ENCODE peak calls at places on chromosomes 13 and 19, in nine cellular contexts. One of them, this sample, is unnamed. For H3K4me1, the result is how much of the 10 kb centered on the place peaks cover.

GRCh38 chr13:113627136-113627535 is 30.9 kb downstream of the ATP4B start:
- DNase-seq in A549: no peak
- DNase-seq in transverse colon: no peak
- DNase-seq in ovary: no peak
- DNase-seq in K562: no peak
- DNase-seq in suprapubic skin: peak
- DNase-seq in upper lobe of left lung: peak
- DNase-seq in esophagus muscularis mucosa: no peak
- DNase-seq in tibial nerve: no peak
- DNase-seq in this sample: peak

GRCh38 chr19:35146746-35147466 is 3.9 kb downstream of the FXYD7 start:
- DNase-seq in K562: no peak
- DNase-seq in tibial nerve: no peak
- DNase-seq in A549: no peak
- DNase-seq in transverse colon: no peak
- DNase-seq in upper lobe of left lung: no peak
- DNase-seq in esophagus muscularis mucosa: no peak
- DNase-seq in suprapubic skin: no peak
- DNase-seq in ovary: no peak
- DNase-seq in this sample: no peak

GRCh38 chr19:40640744-40641143 is 39.6 kb downstream of the LTBP4 start:
- DNase-seq in esophagus muscularis mucosa: no peak
- DNase-seq in transverse colon: no peak
- DNase-seq in K562: peak
- DNase-seq in ovary: no peak
- DNase-seq in suprapubic skin: no peak
- DNase-seq in tibial nerve: no peak
- DNase-seq in A549: peak
- DNase-seq in upper lobe of left lung: no peak
- DNase-seq in this sample: peak

GRCh38 chr13:36543671-36544070 is 111.4 kb downstream of the CCNA1 start:
- DNase-seq in ovary: no peak
- DNase-seq in suprapubic skin: no peak
- DNase-seq in upper lobe of left lung: no peak
- DNase-seq in A549: no peak
- DNase-seq in esophagus muscularis mucosa: no peak
- DNase-seq in K562: no peak
- DNase-seq in tibial nerve: no peak
- DNase-seq in transverse colon: no peak
- DNase-seq in this sample: no peak

GRCh38 chr13:30172593-30173300 is 134.6 kb downstream of the KATNAL1 start:
- DNase-seq in upper lobe of left lung: no peak
- DNase-seq in esophagus muscularis mucosa: no peak
- DNase-seq in K562: no peak
- DNase-seq in transverse colon: no peak
- DNase-seq in ovary: no peak
- DNase-seq in tibial nerve: no peak
- DNase-seq in A549: no peak
- DNase-seq in suprapubic skin: no peak
- DNase-seq in this sample: no peak

GRCh38 chr19:17376935-17377600 is at the start of gene PLVAP:
- DNase-seq in upper lobe of left lung: peak
- DNase-seq in suprapubic skin: no peak
- DNase-seq in esophagus muscularis mucosa: no peak
- DNase-seq in K562: peak
- DNase-seq in A549: no peak
- DNase-seq in ovary: no peak
- DNase-seq in tibial nerve: no peak
- DNase-seq in transverse colon: no peak
- DNase-seq in this sample: no peak

GRCh38 chr19:4584670-4585460 is 25.4 kb upstream of the SEMA6B start:
- DNase-seq in K562: peak
- DNase-seq in A549: no peak
- DNase-seq in upper lobe of left lung: peak
- DNase-seq in suprapubic skin: no peak
- DNase-seq in transverse colon: no peak
- DNase-seq in esophagus muscularis mucosa: no peak
- DNase-seq in ovary: no peak
- DNase-seq in tibial nerve: no peak
- DNase-seq in this sample: no peak

GRCh38 chr13:101150998-101151397 is 265.3 kb downstream of the NALCN start:
- DNase-seq in ovary: no peak
- DNase-seq in upper lobe of left lung: no peak
- DNase-seq in tibial nerve: peak
- DNase-seq in suprapubic skin: no peak
- DNase-seq in transverse colon: no peak
- DNase-seq in esophagus muscularis mucosa: no peak
- DNase-seq in K562: no peak
- DNase-seq in A549: no peak
- DNase-seq in this sample: no peak

GRCh38 chr19:29325241-29325975 is 112.5 kb upstream of the UQCRFS1 start:
- DNase-seq in esophagus muscularis mucosa: peak
- DNase-seq in transverse colon: no peak
- DNase-seq in tibial nerve: no peak
- DNase-seq in suprapubic skin: peak
- DNase-seq in A549: no peak
- DNase-seq in upper lobe of left lung: no peak
- DNase-seq in ovary: no peak
- DNase-seq in K562: no peak
- DNase-seq in this sample: peak

GRCh38 chr13:20616059-20616797 is 49.3 kb downstream of the IFT88 start:
- DNase-seq in upper lobe of left lung: no peak
- DNase-seq in suprapubic skin: no peak
- DNase-seq in ovary: no peak
- DNase-seq in tibial nerve: no peak
- DNase-seq in esophagus muscularis mucosa: no peak
- DNase-seq in K562: no peak
- DNase-seq in A549: peak
- DNase-seq in transverse colon: no peak
- DNase-seq in this sample: no peak

GRCh38 chr13:86409466-86410241 is 610.4 kb upstream of the SLITRK6 start:
- DNase-seq in ovary: no peak
- DNase-seq in K562: no peak
- DNase-seq in upper lobe of left lung: no peak
- DNase-seq in transverse colon: no peak
- DNase-seq in tibial nerve: no peak
- DNase-seq in suprapubic skin: no peak
- DNase-seq in A549: no peak
- DNase-seq in esophagus muscularis mucosa: no peak
- DNase-seq in this sample: peak

GRCh38 chr19:14381689-14382474 is 638 bp downstream of the ADGRE5 start:
- DNase-seq in tibial nerve: peak
- DNase-seq in suprapubic skin: no peak
- DNase-seq in A549: peak
- DNase-seq in upper lobe of left lung: no peak
- DNase-seq in transverse colon: peak
- DNase-seq in ovary: no peak
- DNase-seq in esophagus muscularis mucosa: no peak
- DNase-seq in K562: peak
- DNase-seq in this sample: peak

GRCh38 chr19:14385492-14385891 is 4.2 kb downstream of the ADGRE5 start:
- DNase-seq in suprapubic skin: no peak
- DNase-seq in A549: no peak
- DNase-seq in esophagus muscularis mucosa: no peak
- DNase-seq in ovary: no peak
- DNase-seq in tibial nerve: no peak
- DNase-seq in transverse colon: no peak
- DNase-seq in upper lobe of left lung: no peak
- DNase-seq in K562: peak
- DNase-seq in this sample: peak

GRCh38 chr19:14378890-14379289 is 2.4 kb upstream of the ADGRE5 start:
- DNase-seq in tibial nerve: no peak
- DNase-seq in A549: no peak
- DNase-seq in ovary: no peak
- DNase-seq in esophagus muscularis mucosa: no peak
- DNase-seq in suprapubic skin: no peak
- DNase-seq in transverse colon: no peak
- DNase-seq in K562: no peak
- DNase-seq in upper lobe of left lung: no peak
- DNase-seq in this sample: no peak

GRCh38 chr19:14383898-14384669 is 2.8 kb downstream of the ADGRE5 start:
- DNase-seq in esophagus muscularis mucosa: no peak
- DNase-seq in suprapubic skin: no peak
- DNase-seq in K562: peak
- DNase-seq in tibial nerve: no peak
- DNase-seq in upper lobe of left lung: no peak
- DNase-seq in A549: no peak
- DNase-seq in ovary: no peak
- DNase-seq in transverse colon: peak
- DNase-seq in this sample: peak

GRCh38 chr19:14383556-14383897 is 2.3 kb downstream of the ADGRE5 start:
- DNase-seq in transverse colon: peak
- DNase-seq in esophagus muscularis mucosa: no peak
- DNase-seq in ovary: no peak
- DNase-seq in suprapubic skin: no peak
- DNase-seq in A549: no peak
- DNase-seq in tibial nerve: no peak
- DNase-seq in upper lobe of left lung: no peak
- DNase-seq in K562: peak
- DNase-seq in this sample: peak
- H3K4me1 ChIP-seq in transverse colon: under half
- H3K4me1 ChIP-seq in esophagus muscularis mucosa: under half
- H3K4me1 ChIP-seq in ovary: under half
- H3K4me1 ChIP-seq in suprapubic skin: half or more
- H3K4me1 ChIP-seq in A549: under half
- H3K4me1 ChIP-seq in tibial nerve: under half
- H3K4me1 ChIP-seq in upper lobe of left lung: half or more
- H3K4me1 ChIP-seq in K562: half or more
- H3K4me1 ChIP-seq in this sample: half or more

DNA sequence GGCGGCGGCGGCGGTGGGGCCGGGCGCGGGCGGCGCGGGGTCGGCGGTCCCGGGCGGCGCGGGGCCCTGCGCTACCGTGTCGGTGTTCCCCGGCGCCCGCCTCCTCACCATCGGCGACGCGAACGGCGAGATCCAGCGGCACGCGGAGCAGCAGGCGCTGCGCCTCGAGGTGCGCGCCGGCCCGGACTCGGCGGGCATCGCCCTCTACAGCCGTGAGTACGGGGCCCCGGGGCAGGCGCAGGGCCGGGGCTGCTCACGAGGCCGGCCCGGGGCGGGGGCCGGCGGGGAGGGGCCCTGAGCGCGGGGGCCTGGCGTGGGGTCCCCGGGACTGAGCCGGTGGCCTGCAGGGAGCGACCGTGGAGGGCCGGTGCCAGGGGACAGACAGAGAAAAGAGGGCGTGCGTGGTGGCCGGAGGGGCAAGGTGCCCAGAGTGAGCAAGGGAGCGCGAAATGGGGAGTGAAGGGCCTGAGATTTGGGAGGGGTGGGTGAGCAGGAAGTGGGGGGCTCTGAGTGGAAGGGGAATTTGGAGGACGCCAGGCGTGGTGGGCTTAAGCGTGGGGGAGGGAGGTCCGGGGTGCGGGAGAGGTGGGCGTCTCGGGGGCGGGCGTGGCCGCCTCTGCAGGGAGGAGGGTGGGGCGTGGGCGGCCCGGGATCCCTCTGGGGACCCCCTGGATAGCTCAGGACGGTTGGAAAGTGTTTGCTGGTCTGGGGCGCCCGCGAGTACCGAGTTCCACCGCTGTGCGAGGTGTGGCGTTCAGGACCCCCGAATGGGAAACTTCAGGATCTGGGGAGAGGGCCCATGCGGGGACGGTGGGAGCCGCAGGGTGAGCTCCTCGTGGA is 578 bp downstream of the CARM1 start:
- DNase-seq in tibial nerve: no peak
- DNase-seq in ovary: peak
- DNase-seq in esophagus muscularis mucosa: no peak
- DNase-seq in transverse colon: peak
- DNase-seq in suprapubic skin: no peak
- DNase-seq in A549: no peak
- DNase-seq in upper lobe of left lung: peak
- DNase-seq in K562: peak
- DNase-seq in this sample: peak
- TF ChIP-seq CTCF in tibial nerve: no peak
- TF ChIP-seq CTCF in ovary: no peak
- TF ChIP-seq CTCF in esophagus muscularis mucosa: peak
- TF ChIP-seq CTCF in transverse colon: peak
- TF ChIP-seq CTCF in suprapubic skin: no peak
- TF ChIP-seq CTCF in A549: no peak
- TF ChIP-seq CTCF in upper lobe of left lung: no peak
- TF ChIP-seq CTCF in K562: no peak
- TF ChIP-seq CTCF in this sample: peak

GRCh38 chr13:85255978-85256377 is 543.2 kb downstream of the SLITRK6 start:
- DNase-seq in tibial nerve: no peak
- DNase-seq in upper lobe of left lung: no peak
- DNase-seq in transverse colon: no peak
- DNase-seq in A549: no peak
- DNase-seq in ovary: no peak
- DNase-seq in K562: no peak
- DNase-seq in suprapubic skin: no peak
- DNase-seq in esophagus muscularis mucosa: no peak
- DNase-seq in this sample: no peak
- TF ChIP-seq EP300 in tibial nerve: no peak
- TF ChIP-seq EP300 in upper lobe of left lung: no peak
- TF ChIP-seq EP300 in transverse colon: no peak
- TF ChIP-seq EP300 in A549: no peak
- TF ChIP-seq EP300 in ovary: no peak
- TF ChIP-seq EP300 in K562: no peak
- TF ChIP-seq EP300 in suprapubic skin: no peak
- TF ChIP-seq EP300 in esophagus muscularis mucosa: no peak
- TF ChIP-seq EP300 in this sample: no peak

GRCh38 chr13:25778808-25779207 is 273.0 kb downstream of the SHISA2 start:
- DNase-seq in ovary: no peak
- DNase-seq in transverse colon: no peak
- DNase-seq in suprapubic skin: no peak
- DNase-seq in tibial nerve: no peak
- DNase-seq in upper lobe of left lung: no peak
- DNase-seq in esophagus muscularis mucosa: no peak
- DNase-seq in K562: no peak
- DNase-seq in A549: no peak
- DNase-seq in this sample: no peak
- H3K4me1 ChIP-seq in ovary: under half
- H3K4me1 ChIP-seq in transverse colon: under half
- H3K4me1 ChIP-seq in suprapubic skin: under half
- H3K4me1 ChIP-seq in tibial nerve: under half
- H3K4me1 ChIP-seq in upper lobe of left lung: under half
- H3K4me1 ChIP-seq in esophagus muscularis mucosa: under half
- H3K4me1 ChIP-seq in K562: under half
- H3K4me1 ChIP-seq in A549: under half
- H3K4me1 ChIP-seq in this sample: under half

GRCh38 chr13:109949395-109949794 is 163.0 kb upstream of the IRS2 start:
- DNase-seq in ovary: no peak
- DNase-seq in upper lobe of left lung: no peak
- DNase-seq in esophagus muscularis mucosa: peak
- DNase-seq in A549: no peak
- DNase-seq in tibial nerve: no peak
- DNase-seq in suprapubic skin: no peak
- DNase-seq in K562: no peak
- DNase-seq in transverse colon: no peak
- DNase-seq in this sample: no peak
- TF ChIP-seq CTCF in ovary: no peak
- TF ChIP-seq CTCF in upper lobe of left lung: no peak
- TF ChIP-seq CTCF in esophagus muscularis mucosa: no peak
- TF ChIP-seq CTCF in A549: no peak
- TF ChIP-seq CTCF in tibial nerve: no peak
- TF ChIP-seq CTCF in suprapubic skin: no peak
- TF ChIP-seq CTCF in K562: no peak
- TF ChIP-seq CTCF in transverse colon: no peak
- TF ChIP-seq CTCF in this sample: no peak

GRCh38 chr13:106464076-106464475 is 71.4 kb downstream of the EFNB2 start:
- DNase-seq in tibial nerve: no peak
- DNase-seq in K562: no peak
- DNase-seq in suprapubic skin: no peak
- DNase-seq in esophagus muscularis mucosa: no peak
- DNase-seq in transverse colon: no peak
- DNase-seq in upper lobe of left lung: no peak
- DNase-seq in A549: no peak
- DNase-seq in ovary: no peak
- DNase-seq in this sample: no peak
- TF ChIP-seq EP300 in tibial nerve: no peak
- TF ChIP-seq EP300 in K562: no peak
- TF ChIP-seq EP300 in suprapubic skin: no peak
- TF ChIP-seq EP300 in esophagus muscularis mucosa: no peak
- TF ChIP-seq EP300 in transverse colon: no peak
- TF ChIP-seq EP300 in upper lobe of left lung: no peak
- TF ChIP-seq EP300 in A549: no peak
- TF ChIP-seq EP300 in ovary: no peak
- TF ChIP-seq EP300 in this sample: no peak